ENCODE peak calls at places on chromosomes 12 and 14, in ten cellular contexts. H is fibroblast of mammary gland, A is body of pancreas, N is choroid plexus epithelial cell, Z is H9, U is fibroblast of pulmonary artery, Y is ovary, S is GM06990, B is PC-9, K is IMR-90. G is an unnamed sample.

GRCh38 chr14:50947446-50947845 is 3.2 kb upstream of the PYGL start:
- DNase-seq in H (peak; percentile 30), A (no peak), N (peak; percentile 62), Z (no peak), U (no peak), Y (no peak), S (no peak), B (no peak), K (peak; percentile 67), G (peak; percentile 12)

GRCh38 chr12:101045486-101046474 is 164.3 kb downstream of the SLC5A8 start:
- DNase-seq in H (peak; percentile 57), A (peak; percentile 81), N (peak; percentile 39), Z (no peak), U (peak; percentile 67), Y (peak; percentile 69), S (no peak), B (no peak), K (peak; percentile 58), G (peak; percentile 74)

GRCh38 chr12:130966443-130967030 is 12.8 kb downstream of the ADGRD1 start:
- DNase-seq in H (no peak), A (no peak), N (no peak), Z (no peak), U (no peak), Y (no peak), S (no peak), B (no peak), K (no peak), G (no peak)

GRCh38 chr14:104576607-104577332 is 2.8 kb upstream of the C14orf180 start:
- DNase-seq in H (peak; percentile 2), A (no peak), N (no peak), Z (no peak), U (no peak), Y (no peak), S (no peak), B (no peak), K (no peak), G (peak; percentile 22)

GRCh38 chr14:50620341-50620740 is 47.8 kb downstream of the SAV1 start:
- DNase-seq in H (peak; percentile 40), A (no peak), N (peak; percentile 54), Z (no peak), U (peak; percentile 24), Y (no peak), S (no peak), B (no peak), K (peak; percentile 37), G (no peak)

GRCh38 chr14:31781578-31781977 is 220.4 kb downstream of the NUBPL start:
- DNase-seq in H (peak; percentile 23), A (no peak), N (no peak), Z (no peak), U (no peak), Y (no peak), S (no peak), B (no peak), K (no peak), G (no peak)

GRCh38 chr12:18141583-18141982 is 51.6 kb upstream of the RERGL start:
- DNase-seq in H (peak; percentile 77), A (no peak), N (peak; percentile 73), Z (no peak), U (peak; percentile 64), Y (no peak), S (no peak), B (no peak), K (no peak), G (peak; percentile 73)

GRCh38 chr14:24089890-24090289 is 4.2 kb upstream of the PCK2 start:
- DNase-seq in H (no peak), A (no peak), N (no peak), Z (no peak), U (no peak), Y (no peak), S (no peak), B (no peak), K (no peak), G (no peak)

GRCh38 chr12:89181271-89181920 is 170.9 kb downstream of the DUSP6 start:
- DNase-seq in H (peak; percentile 81), A (no peak), N (peak; percentile 91), Z (no peak), U (peak; percentile 87), Y (no peak), S (no peak), B (peak; percentile 76), K (peak; percentile 78), G (peak; percentile 84)

GRCh38 chr12:43976027-43976426 is 140.1 kb downstream of the TMEM117 start:
- DNase-seq in H (peak; percentile 12), A (no peak), N (no peak), Z (no peak), U (peak; percentile 36), Y (no peak), S (no peak), B (no peak), K (peak; percentile 6), G (peak; percentile 6)

GRCh38 chr12:12661086-12661485 is 34.9 kb downstream of the GPR19 start:
- DNase-seq in H (peak; percentile 83), A (no peak), N (peak; percentile 79), Z (no peak), U (peak; percentile 86), Y (no peak), S (no peak), B (no peak), K (peak; percentile 76), G (peak; percentile 94)

GRCh38 chr12:4084631-4085030 is 188.9 kb upstream of the CCND2 start:
- DNase-seq in H (no peak), A (no peak), N (no peak), Z (no peak), U (no peak), Y (no peak), S (no peak), B (no peak), K (no peak), G (no peak)

GRCh38 chr12:52318241-52318990 is 2.8 kb downstream of the KRT83 start:
- DNase-seq in H (no peak), A (no peak), N (no peak), Z (no peak), U (no peak), Y (no peak), S (no peak), B (no peak), K (no peak), G (no peak)

GRCh38 chr12:52321433-52321832 is 235 bp upstream of the KRT83 start:
- DNase-seq in H (no peak), A (no peak), N (no peak), Z (no peak), U (no peak), Y (no peak), S (no peak), B (no peak), K (no peak), G (no peak)

GRCh38 chr12:52317443-52318052 is 3.6 kb downstream of the KRT83 start:
- DNase-seq in H (no peak), A (no peak), N (no peak), Z (no peak), U (no peak), Y (no peak), S (no peak), B (no peak), K (no peak), G (no peak)

GRCh38 chr12:52320784-52321400 is at the start of gene KRT83:
- DNase-seq in H (no peak), A (no peak), N (no peak), Z (no peak), U (no peak), Y (no peak), S (no peak), B (no peak), K (no peak), G (no peak)

GRCh38 chr12:52319097-52319496 is 2.1 kb downstream of the KRT83 start:
- DNase-seq in H (no peak), A (no peak), N (peak; percentile 23), Z (peak; percentile 58), U (no peak), Y (no peak), S (no peak), B (no peak), K (no peak), G (no peak)
- TF ChIP-seq CTCF in H (no peak), A (peak; percentile 22), N (peak; percentile 28), Z (peak; percentile 43), U (no peak), Y (no peak), S (peak; percentile 17), B (peak; percentile 55), K (no peak), G (no peak)

DNA sequence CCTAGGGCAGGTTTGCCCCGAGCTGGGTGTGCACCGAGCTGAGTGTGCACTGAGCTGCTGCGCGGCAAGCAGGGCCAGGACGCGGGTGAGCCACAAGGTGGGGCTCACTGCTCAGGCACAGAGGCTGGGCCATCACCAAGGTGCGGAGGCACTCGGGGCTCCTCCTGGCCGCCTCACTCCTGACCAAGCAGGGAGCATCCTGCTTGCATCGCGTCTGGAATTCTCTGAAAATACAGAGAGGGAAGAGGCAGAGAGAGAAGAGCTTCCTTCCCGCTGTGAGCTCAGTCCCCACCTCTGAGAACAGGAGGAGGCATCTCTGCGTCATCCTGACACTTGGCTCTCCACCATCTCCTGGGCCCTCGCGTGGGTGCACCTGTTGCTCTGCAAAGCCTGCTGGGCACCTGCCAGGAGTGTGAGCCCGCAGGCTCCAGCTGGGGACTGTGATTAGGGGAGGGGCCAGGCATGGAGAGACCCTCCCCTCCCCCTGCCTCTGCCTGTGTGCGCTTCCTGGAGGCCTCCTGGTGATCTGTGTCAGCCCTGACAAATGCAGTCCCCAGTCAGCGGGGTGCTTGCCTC is 116.3 kb downstream of the GLT1D1 start:
- DNase-seq in H (no peak), A (peak; percentile 23), N (peak; percentile 20), Z (peak; percentile 91), U (no peak), Y (no peak), S (peak; percentile 47), B (no peak), K (no peak), G (no peak)
- TF ChIP-seq CTCF in H (no peak), A (peak; percentile 42), N (peak; percentile 53), Z (peak; percentile 85), U (no peak), Y (no peak), S (peak; percentile 74), B (peak; percentile 49), K (no peak), G (no peak)

GRCh38 chr14:64137657-64138290 is 156.4 kb downstream of the ESR2 start:
- DNase-seq in H (peak; percentile 25), A (peak; percentile 43), N (peak; percentile 53), Z (no peak), U (peak; percentile 29), Y (peak; percentile 27), S (no peak), B (no peak), K (peak; percentile 8), G (peak; percentile 19)
- TF ChIP-seq CTCF in H (peak; percentile 26), A (peak; percentile 44), N (peak; percentile 65), Z (peak; percentile 60), U (peak; percentile 26), Y (peak; percentile 27), S (peak; percentile 28), B (no peak), K (peak; percentile 35), G (no peak)

GRCh38 chr12:120856980-120857379 is 47.2 kb downstream of the SPPL3 start:
- DNase-seq in H (no peak), A (no peak), N (no peak), Z (no peak), U (no peak), Y (no peak), S (no peak), B (no peak), K (no peak), G (no peak)
- TF ChIP-seq CTCF in H (peak; percentile 49), A (no peak), N (peak; percentile 63), Z (peak; percentile 53), U (peak; percentile 50), Y (no peak), S (peak; percentile 47), B (peak; percentile 35), K (peak; percentile 41), G (peak; percentile 33)